ENCODE peak calls at places on chromosome 10, in nine cellular contexts. C is CD4-positive, alpha-beta T cell; E is OCI-LY7; Z is ascending aorta; H is fibroblast of lung; K is brain microvascular endothelial cell; N is lower lobe of right lung; B is uterus; P is cardiac muscle cell. L is an unnamed sample.

GRCh38 chr10:52965938-52966401 is 193.4 kb upstream of the MBL2 start:
- DNase-seq in B (no peak), H (no peak), N (no peak), C (no peak), P (no peak), Z (no peak), K (no peak), E (peak), L (no peak)

GRCh38 chr10:92914478-92915066 is 66.3 kb downstream of the EXOC6 start:
- DNase-seq in C (no peak), E (peak), P (peak), B (no peak), Z (no peak), H (peak), N (no peak), K (peak), L (no peak)

GRCh38 chr10:25934673-25935139 is 677 bp downstream of the MYO3A start:
- DNase-seq in B (no peak), K (no peak), N (no peak), E (no peak), H (peak), P (no peak), Z (no peak), C (no peak), L (no peak)

GRCh38 chr10:118840071-118840775 is 85.5 kb upstream of the CACUL1 start:
- DNase-seq in K (peak), P (peak), E (no peak), H (peak), B (no peak), C (no peak), N (no peak), Z (no peak), L (no peak)

GRCh38 chr10:119246862-119247549 is 39.6 kb downstream of the GRK5 start:
- DNase-seq in C (no peak), B (peak), K (peak), E (no peak), Z (peak), H (peak), P (peak), N (peak), L (peak)

GRCh38 chr10:61897671-61898434 is 3.6 kb upstream of the ARID5B start:
- DNase-seq in Z (no peak), B (peak), P (peak), H (peak), C (no peak), K (peak), N (peak), E (peak), L (no peak)

GRCh38 chr10:132793871-132794849 is 8.2 kb upstream of the NKX6-2 start:
- DNase-seq in K (no peak), Z (no peak), P (no peak), C (no peak), N (no peak), B (no peak), E (no peak), H (no peak), L (no peak)

GRCh38 chr10:11181996-11182395 is 164.3 kb downstream of the CELF2 start:
- DNase-seq in P (no peak), Z (peak), E (no peak), B (peak), K (no peak), C (no peak), H (peak), N (no peak), L (peak)

GRCh38 chr10:114246679-114247305 is 7.7 kb downstream of the VWA2 start:
- DNase-seq in K (no peak), Z (no peak), E (no peak), H (peak), P (no peak), C (no peak), B (no peak), N (no peak), L (no peak)

GRCh38 chr10:15744217-15744865 is 24.6 kb upstream of the ITGA8 start:
- DNase-seq in P (peak), C (no peak), K (peak), N (no peak), H (peak), B (no peak), E (peak), Z (no peak), L (no peak)

GRCh38 chr10:94546058-94546595 is 539 bp downstream of the HELLS start:
- DNase-seq in N (no peak), H (peak), Z (no peak), P (peak), E (peak), K (peak), C (no peak), B (no peak), L (no peak)

GRCh38 chr10:94549221-94549620 is 3.6 kb downstream of the HELLS start:
- DNase-seq in K (no peak), Z (no peak), C (no peak), B (no peak), H (no peak), N (no peak), P (no peak), E (no peak), L (no peak)

GRCh38 chr10:94545277-94546057 is at the start of gene HELLS:
- DNase-seq in E (peak), Z (no peak), K (peak), C (peak), P (peak), B (peak), H (peak), N (peak), L (peak)

GRCh38 chr10:94546616-94547175 is 1.1 kb downstream of the HELLS start:
- DNase-seq in B (no peak), N (no peak), K (no peak), H (peak), P (peak), E (peak), Z (no peak), C (no peak), L (no peak)
- TF ChIP-seq CTCF in B (no peak), N (no peak), K (no peak), H (no peak), P (no peak), E (no peak), Z (no peak), C (no peak), L (no peak)

GRCh38 chr10:107653832-107654287 is 489.4 kb upstream of the SORCS1 start:
- DNase-seq in P (peak), C (no peak), Z (no peak), K (peak), E (no peak), N (no peak), H (no peak), B (no peak), L (no peak)
- H3K27ac ChIP-seq in P (no peak), C (no peak), Z (no peak), K (no peak), E (no peak), N (peak), H (no peak), B (peak), L (no peak)

GRCh38 chr10:43073721-43074120 is 3.1 kb upstream of the RET start:
- DNase-seq in E (no peak), Z (no peak), H (no peak), N (peak), P (no peak), B (no peak), C (no peak), K (no peak), L (no peak)

GRCh38 chr10:43074827-43075611 is 1.9 kb upstream of the RET start:
- DNase-seq in K (no peak), H (no peak), Z (no peak), E (no peak), B (no peak), P (no peak), N (peak), C (no peak), L (no peak)

GRCh38 chr10:43074409-43074808 is 2.5 kb upstream of the RET start:
- DNase-seq in C (no peak), E (no peak), B (no peak), K (no peak), P (no peak), N (peak), Z (no peak), H (no peak), L (no peak)

GRCh38 chr10:43071881-43072650 is 4.8 kb upstream of the RET start:
- DNase-seq in N (no peak), Z (no peak), C (no peak), H (no peak), K (no peak), E (no peak), P (no peak), B (no peak), L (no peak)

GRCh38 chr10:43073191-43073590 is 3.7 kb upstream of the RET start:
- DNase-seq in N (no peak), E (no peak), K (no peak), P (no peak), B (no peak), Z (no peak), C (no peak), H (no peak), L (no peak)
- TF ChIP-seq CTCF in N (no peak), E (no peak), K (no peak), P (no peak), B (no peak), Z (no peak), C (no peak), H (no peak), L (no peak)

DNA sequence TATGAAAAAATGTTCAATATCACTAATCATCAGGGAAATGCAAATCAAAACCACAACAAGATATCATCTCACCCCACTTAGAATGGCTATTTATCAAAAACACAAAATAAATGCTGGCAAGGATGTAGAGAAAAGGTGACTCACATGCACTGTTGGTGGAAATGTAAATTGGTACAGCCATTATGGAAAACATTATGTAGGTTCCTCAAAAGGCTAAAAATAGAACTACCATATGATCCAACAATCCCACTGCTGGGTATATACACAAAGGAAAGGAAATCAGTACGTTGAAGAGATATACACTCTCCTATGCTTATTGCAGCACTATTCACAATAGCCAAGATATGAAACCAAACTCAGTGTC is 50.2 kb downstream of the CDK1 start:
- DNase-seq in H (peak), N (no peak), Z (no peak), K (peak), C (no peak), E (no peak), B (no peak), P (peak), L (no peak)
- H3K27ac ChIP-seq in H (no peak), N (peak), Z (no peak), K (peak), C (no peak), E (no peak), B (peak), P (no peak), L (no peak)

DNA sequence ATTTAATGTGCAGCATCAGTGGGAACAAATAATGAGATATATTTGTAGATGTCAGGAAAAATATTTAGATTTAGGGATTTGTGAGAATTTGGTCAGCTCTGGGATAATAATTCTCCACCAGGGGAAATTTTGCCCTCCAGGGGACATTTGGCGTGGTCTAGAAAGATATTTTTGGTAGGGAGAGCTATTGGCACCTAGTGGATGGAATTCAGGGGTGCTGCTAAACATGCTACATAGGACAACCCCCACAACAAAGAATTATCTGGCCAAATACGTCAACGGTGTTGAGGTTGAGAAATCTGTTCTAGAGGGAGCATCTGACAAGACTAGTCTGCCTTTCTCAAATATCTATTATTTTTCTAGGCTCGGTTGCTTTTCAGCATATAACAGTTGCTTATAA is 2.1 kb downstream of the ADK start:
- DNase-seq in K (peak), B (no peak), P (peak), H (peak), N (no peak), C (no peak), E (no peak), Z (no peak), L (no peak)
- TF ChIP-seq CTCF in K (peak), B (peak), P (peak), H (peak), N (peak), C (no peak), E (no peak), Z (peak), L (peak)

DNA sequence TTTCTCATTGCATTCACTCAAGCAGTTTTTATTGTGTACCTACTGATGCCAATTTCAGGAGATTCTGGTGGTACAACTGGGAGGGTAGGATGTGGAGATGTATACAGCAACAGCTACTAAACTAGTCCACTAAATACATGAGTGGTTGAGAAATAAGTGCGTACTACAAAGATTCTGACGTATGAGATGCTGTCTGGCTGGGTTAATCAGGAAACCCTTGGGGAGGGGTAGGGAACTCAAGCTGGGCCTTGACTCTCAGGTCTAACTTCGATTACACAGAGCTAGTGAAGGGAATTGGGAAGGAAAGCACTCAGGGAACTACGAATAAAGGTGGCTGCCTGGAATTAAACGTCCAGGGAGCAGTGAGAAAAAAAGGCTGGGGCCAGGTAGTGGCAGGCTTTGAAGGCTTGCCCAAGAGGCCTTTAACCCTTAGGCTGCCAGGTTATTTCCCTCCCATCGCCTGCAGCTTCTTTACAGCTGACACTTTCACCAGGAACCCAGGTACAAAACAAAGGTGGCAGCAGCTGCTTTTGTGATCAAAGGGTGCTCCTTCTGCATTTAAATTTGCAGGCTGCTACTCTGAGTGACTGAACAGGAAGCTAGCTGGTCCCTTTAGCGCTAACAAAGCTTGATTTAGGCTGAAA is 3.2 kb downstream of the MMS19 start:
- DNase-seq in E (peak), B (no peak), C (no peak), H (peak), N (no peak), Z (no peak), K (peak), P (peak), L (no peak)
- H3K27ac ChIP-seq in E (peak), B (no peak), C (peak), H (no peak), N (peak), Z (peak), K (no peak), P (peak), L (no peak)